ENCODE peak calls at places on chromosomes 16 and 17, in eight cellular contexts. E is breast epithelium, B is cardiac muscle cell, K is tibial artery, Z is GM12878, Q is WTC11, L is foreskin fibroblast, A is thoracic aorta. D is an unnamed sample.

GRCh38 chr16:51952500-51952899 is 594.4 kb downstream of the TOX3 start:
- DNase-seq in E (no peak), Z (no peak), L (no peak), A (no peak), Q (no peak), B (no peak), K (no peak), D (no peak)

GRCh38 chr16:55912022-55912421 is 36.8 kb upstream of the CES5A start:
- DNase-seq in L (no peak), E (no peak), B (no peak), Q (no peak), K (no peak), Z (no peak), A (no peak), D (no peak)

GRCh38 chr16:869823-870641 is 69.5 kb upstream of the GNG13 start:
- DNase-seq in E (no peak), L (no peak), Z (no peak), Q (no peak), B (no peak), A (no peak), K (no peak), D (no peak)

GRCh38 chr16:59865071-59865671 is 1131.1 kb upstream of the GOT2 start:
- DNase-seq in E (no peak), B (no peak), K (no peak), Q (no peak), A (no peak), L (no peak), Z (no peak), D (no peak)

GRCh38 chr16:84700518-84701277 is 898 bp downstream of the USP10 start:
- DNase-seq in B (no peak), L (no peak), K (no peak), Z (no peak), A (no peak), Q (no peak), E (no peak), D (peak; percentile 60)

GRCh38 chr17:56880133-56880532 is 33.7 kb downstream of the TRIM25 start:
- DNase-seq in K (no peak), L (no peak), Q (no peak), B (no peak), A (no peak), E (no peak), Z (no peak), D (no peak)

GRCh38 chr16:5693426-5693825 is 595.8 kb upstream of the EEF2KMT start:
- DNase-seq in E (no peak), L (no peak), Z (no peak), K (no peak), B (no peak), Q (no peak), A (no peak), D (no peak)

GRCh38 chr17:50443492-50444051 is 17.6 kb downstream of the ACSF2 start:
- DNase-seq in L (no peak), A (no peak), B (peak; percentile 40), Z (no peak), K (no peak), E (no peak), Q (no peak), D (no peak)

GRCh38 chr17:2595736-2596135 is 2.3 kb downstream of the PAFAH1B1 start:
- DNase-seq in Z (no peak), Q (no peak), A (no peak), B (peak; percentile 24), E (no peak), L (no peak), K (no peak), D (no peak)

GRCh38 chr16:89363621-89364393 is 126.6 kb downstream of the ANKRD11 start:
- DNase-seq in A (no peak), K (no peak), Z (no peak), Q (no peak), E (no peak), B (peak; percentile 78), L (peak; percentile 63), D (peak; percentile 50)

GRCh38 chr16:8931864-8932263 is 31.8 kb downstream of the USP7 start:
- DNase-seq in Z (no peak), Q (peak; percentile 74), E (no peak), L (peak; percentile 20), B (peak; percentile 77), K (no peak), A (no peak), D (peak; percentile 76)

GRCh38 chr17:60107526-60108257 is 29.0 kb upstream of the HEATR6 start:
- DNase-seq in K (no peak), E (no peak), B (peak; percentile 41), Z (no peak), L (no peak), Q (no peak), A (no peak), D (no peak)

GRCh38 chr16:24670623-24671454 is 58.6 kb upstream of the TNRC6A start:
- DNase-seq in E (no peak), A (peak; percentile 60), L (peak; percentile 87), B (peak; percentile 79), K (peak; percentile 89), Z (no peak), Q (peak; percentile 34), D (no peak)

GRCh38 chr17:82884341-82884871 is 44.6 kb upstream of the ZNF750 start:
- DNase-seq in K (no peak), L (no peak), E (no peak), B (peak; percentile 39), A (no peak), Q (no peak), Z (no peak), D (peak; percentile 69)

GRCh38 chr16:56848955-56849689 is 15.9 kb upstream of the SLC12A3 start:
- DNase-seq in L (peak; percentile 79), Q (no peak), A (no peak), Z (no peak), K (peak; percentile 48), E (no peak), B (peak; percentile 69), D (peak; percentile 28)

DNA sequence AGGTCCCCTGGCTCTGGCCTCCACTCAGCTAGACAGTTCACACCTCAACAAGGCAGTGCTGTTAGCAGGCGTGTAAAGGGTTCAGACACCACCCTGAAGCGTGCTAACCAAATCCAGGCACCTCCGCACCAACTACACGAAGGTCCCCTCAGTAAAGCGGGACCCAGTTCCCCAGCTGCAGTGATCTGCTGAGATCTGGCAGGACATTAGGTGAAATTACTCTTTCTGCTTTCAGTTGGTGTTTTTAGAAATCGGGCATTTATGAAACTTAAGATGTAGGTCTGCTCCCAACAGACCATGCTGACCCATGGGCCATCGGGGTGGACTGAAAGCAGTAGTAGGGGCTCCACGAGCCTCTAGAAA is 27.1 kb downstream of the FBXO31 start:
- DNase-seq in A (no peak), B (no peak), K (no peak), Z (no peak), E (no peak), Q (no peak), L (no peak), D (no peak)
- TF ChIP-seq CTCF in A (no peak), B (no peak), K (no peak), Z (no peak), E (no peak), Q (no peak), L (no peak), D (no peak)

DNA sequence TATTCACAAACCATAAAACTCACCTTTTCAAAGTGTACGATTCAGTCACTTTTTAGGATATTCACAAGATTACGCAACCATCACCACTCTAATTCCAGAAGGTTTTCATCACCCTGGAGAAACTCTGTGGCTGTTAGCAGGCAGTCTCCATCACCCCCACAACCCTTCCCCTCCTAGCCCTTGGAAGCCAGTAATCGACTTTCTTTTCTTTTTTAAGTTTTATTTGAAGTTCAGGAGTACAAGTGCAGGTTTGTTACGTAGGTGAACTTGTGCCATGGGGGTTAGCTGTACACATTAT is 363.5 kb downstream of the CPPED1 start:
- DNase-seq in Q (no peak), A (no peak), K (no peak), E (no peak), Z (no peak), B (peak; percentile 37), L (peak; percentile 24), D (no peak)
- TF ChIP-seq CTCF in Q (no peak), A (no peak), K (no peak), E (no peak), Z (no peak), B (no peak), L (no peak), D (no peak)

GRCh38 chr17:44220211-44221071 is 966 bp upstream of the UBTF start:
- DNase-seq in E (peak; percentile 56), L (peak; percentile 48), A (no peak), Q (peak; percentile 52), K (peak; percentile 77), Z (no peak), B (peak; percentile 71), D (peak; percentile 59)

GRCh38 chr17:44218344-44219125 is 940 bp downstream of the UBTF start:
- DNase-seq in L (peak; percentile 87), A (no peak), B (peak; percentile 93), Z (no peak), K (peak; percentile 94), Q (peak; percentile 72), E (peak; percentile 84), D (peak; percentile 89)

GRCh38 chr17:44217738-44218343 is 1.6 kb downstream of the UBTF start:
- DNase-seq in Z (no peak), Q (no peak), L (no peak), K (no peak), A (no peak), B (no peak), E (no peak), D (no peak)

GRCh38 chr17:44219636-44220210 is at the start of gene UBTF:
- DNase-seq in Z (no peak), K (peak; percentile 86), A (no peak), B (peak; percentile 77), E (peak; percentile 56), Q (peak; percentile 72), L (peak; percentile 33), D (peak; percentile 86)

DNA sequence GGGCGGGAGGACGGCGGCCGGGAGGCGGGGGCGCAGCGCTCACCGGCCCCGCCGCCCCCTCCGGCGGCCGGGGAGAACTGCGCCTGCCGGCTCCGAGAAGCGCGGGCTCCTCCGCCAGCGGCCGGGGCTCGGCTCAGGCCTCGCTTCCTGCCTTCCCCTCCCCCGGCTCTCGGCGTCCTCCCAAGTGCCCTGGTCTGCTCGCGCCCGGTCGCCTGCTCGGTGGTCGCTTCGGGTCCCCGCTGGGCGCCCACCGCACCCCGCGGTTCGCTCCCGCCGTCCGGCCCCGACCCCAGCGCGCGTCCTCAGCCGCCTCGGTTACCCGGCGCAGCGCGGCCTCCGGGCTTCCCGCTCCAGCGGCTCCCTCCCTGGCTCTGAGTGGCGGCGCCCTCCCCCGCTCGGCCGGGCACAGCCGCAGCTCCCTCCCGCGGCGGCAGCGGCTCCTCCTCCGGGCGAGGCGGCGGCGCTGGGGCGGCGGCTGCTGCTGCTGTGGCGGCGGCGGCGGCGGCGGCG is 294 bp downstream of the UBTF start:
- DNase-seq in E (peak; percentile 65), L (peak; percentile 64), K (peak; percentile 78), Z (no peak), B (peak; percentile 83), A (no peak), Q (peak; percentile 63), D (peak; percentile 65)
- TF ChIP-seq CTCF in E (peak; percentile 12), L (no peak), K (peak; percentile 46), Z (peak; percentile 46), B (peak; percentile 24), A (peak; percentile 66), Q (peak; percentile 33), D (peak; percentile 55)

DNA sequence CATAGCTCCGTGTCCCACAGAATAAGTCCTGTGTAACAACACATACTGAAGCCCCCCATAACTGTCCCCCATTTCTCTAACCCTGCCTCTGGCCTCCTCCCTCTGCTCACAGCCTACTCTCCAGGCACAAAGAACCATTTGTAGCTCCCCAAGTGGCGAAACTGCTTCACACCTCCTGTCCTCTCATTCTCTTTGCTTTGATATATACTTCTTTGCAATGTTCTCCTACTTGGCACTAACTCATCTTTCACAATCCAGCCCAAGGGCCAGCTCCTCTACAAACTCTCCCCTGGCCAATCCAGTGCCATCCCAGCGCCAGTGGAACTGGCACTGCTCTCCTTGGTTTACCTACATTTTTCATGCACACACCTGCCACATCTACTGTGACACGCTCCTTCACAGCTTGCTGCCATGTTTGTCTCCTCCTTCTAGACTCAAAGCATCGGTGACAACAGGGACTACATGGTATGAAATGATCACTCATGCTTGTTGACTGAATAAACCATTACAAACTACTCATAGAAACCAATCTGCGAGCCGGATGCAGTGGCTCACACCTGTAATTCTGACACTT is 12.8 kb downstream of the CYTH1 start:
- DNase-seq in Q (no peak), A (no peak), K (no peak), L (no peak), Z (no peak), E (no peak), B (peak; percentile 43), D (no peak)
- TF ChIP-seq CTCF in Q (no peak), A (no peak), K (no peak), L (no peak), Z (peak; percentile 36), E (no peak), B (no peak), D (peak; percentile 25)

D was measured in DND-41.